ENCODE peak calls at places on chromosomes 6 and 20, in nine cellular contexts. H, U, Y, K, P, X, F, N and E are unnamed samples.

GRCh38 chr6:84019812-84020211 is 13.8 kb upstream of the MRAP2 start:
- DNase-seq in H (no peak), U (no peak), Y (no peak), K (no peak), P (no peak), X (no peak), F (no peak), N (no peak), E (no peak)

GRCh38 chr6:44430322-44430721 is 42.8 kb downstream of the CDC5L start:
- DNase-seq in H (no peak), U (no peak), Y (no peak), K (no peak), P (no peak), X (no peak), F (peak), N (no peak), E (no peak)

GRCh38 chr6:67735623-67736022 is 899.5 kb upstream of the ADGRB3 start:
- DNase-seq in H (no peak), U (no peak), Y (no peak), K (no peak), P (no peak), X (no peak), F (no peak), N (no peak), E (no peak)

GRCh38 chr20:36988494-36988966 is 37.0 kb upstream of the SAMHD1 start:
- DNase-seq in H (no peak), U (peak), Y (no peak), K (no peak), P (no peak), X (no peak), F (no peak), N (no peak), E (no peak)

GRCh38 chr6:29507319-29507718 is 19.6 kb upstream of the MAS1L start:
- DNase-seq in H (no peak), U (no peak), Y (no peak), K (no peak), P (no peak), X (no peak), F (no peak), N (no peak), E (no peak)

GRCh38 chr6:118382126-118382525 is 166.0 kb upstream of the PLN start:
- DNase-seq in H (no peak), U (no peak), Y (no peak), K (no peak), P (no peak), X (no peak), F (no peak), N (no peak), E (no peak)

GRCh38 chr6:106556368-106556960 is 72.8 kb downstream of the RTN4IP1 start:
- DNase-seq in H (no peak), U (no peak), Y (no peak), K (no peak), P (no peak), X (peak), F (no peak), N (no peak), E (no peak)

GRCh38 chr6:79072640-79073181 is 5.3 kb downstream of the PHIP start:
- DNase-seq in H (no peak), U (no peak), Y (no peak), K (no peak), P (no peak), X (no peak), F (no peak), N (no peak), E (no peak)

GRCh38 chr6:1481326-1481725 is 92.0 kb downstream of the FOXF2 start:
- DNase-seq in H (no peak), U (no peak), Y (no peak), K (no peak), P (no peak), X (peak), F (peak), N (no peak), E (no peak)

GRCh38 chr20:10040070-10040970 is 5.5 kb downstream of the ANKEF1 start:
- DNase-seq in H (no peak), U (no peak), Y (no peak), K (no peak), P (no peak), X (peak), F (peak), N (no peak), E (no peak)

GRCh38 chr20:2042400-2042799 is 48.5 kb upstream of the PDYN start:
- DNase-seq in H (no peak), U (no peak), Y (no peak), K (no peak), P (no peak), X (peak), F (no peak), N (no peak), E (no peak)

GRCh38 chr6:187252-187840 is 104.9 kb upstream of the DUSP22 start:
- DNase-seq in H (no peak), U (no peak), Y (no peak), K (no peak), P (no peak), X (no peak), F (no peak), N (no peak), E (no peak)

GRCh38 chr6:131270534-131270933 is 135.3 kb downstream of the AKAP7 start:
- DNase-seq in H (no peak), U (no peak), Y (no peak), K (no peak), P (no peak), X (no peak), F (no peak), N (no peak), E (no peak)

GRCh38 chr6:161836643-161837448 is 563.0 kb upstream of the AGPAT4 start:
- DNase-seq in H (no peak), U (no peak), Y (no peak), K (no peak), P (no peak), X (peak), F (no peak), N (no peak), E (peak)

GRCh38 chr6:45966797-45967196 is 48.9 kb downstream of the CLIC5 start:
- DNase-seq in H (no peak), U (no peak), Y (no peak), K (no peak), P (no peak), X (no peak), F (no peak), N (no peak), E (no peak)

GRCh38 chr20:38147166-38147565 is 17.9 kb downstream of the TGM2 start:
- DNase-seq in H (no peak), U (no peak), Y (no peak), K (no peak), P (no peak), X (no peak), F (no peak), N (no peak), E (no peak)

GRCh38 chr6:22036267-22036666 is 260.6 kb downstream of the PRL start:
- DNase-seq in H (peak), U (no peak), Y (no peak), K (no peak), P (no peak), X (peak), F (no peak), N (no peak), E (no peak)

GRCh38 chr6:168903638-168904345 is 349.9 kb downstream of the THBS2 start:
- DNase-seq in H (no peak), U (no peak), Y (no peak), K (no peak), P (no peak), X (no peak), F (no peak), N (no peak), E (peak)

GRCh38 chr6:27479319-27480182 is 6.6 kb upstream of the ZNF184 start:
- DNase-seq in H (peak), U (peak), Y (peak), K (peak), P (peak), X (peak), F (peak), N (peak), E (peak)

GRCh38 chr6:97674802-97675201 is 391.8 kb upstream of the MMS22L start:
- DNase-seq in H (no peak), U (no peak), Y (no peak), K (no peak), P (no peak), X (no peak), F (peak), N (no peak), E (no peak)

GRCh38 chr6:32110632-32111031 is 1.5 kb upstream of the TNXB start:
- DNase-seq in H (no peak), U (no peak), Y (no peak), K (no peak), P (no peak), X (no peak), F (no peak), N (no peak), E (no peak)

GRCh38 chr6:106746660-106747059 is 117.3 kb downstream of the QRSL1 start:
- DNase-seq in H (no peak), U (no peak), Y (no peak), K (no peak), P (no peak), X (no peak), F (no peak), N (no peak), E (no peak)

GRCh38 chr6:134577998-134578397 is 260.1 kb upstream of the SGK1 start:
- DNase-seq in H (no peak), U (no peak), Y (no peak), K (no peak), P (peak), X (peak), F (no peak), N (no peak), E (no peak)

GRCh38 chr6:105178110-105178509 is 1.7 kb downstream of the POPDC3 start:
- DNase-seq in H (no peak), U (no peak), Y (no peak), K (no peak), P (no peak), X (no peak), F (peak), N (no peak), E (no peak)